ENCODE peak calls at places on chromosome 19, in six cellular contexts. K, V, N, G, H and O are unnamed samples. For H4K20me1, the result is how much of the 10 kb centered on the place peaks cover.

GRCh38 chr19:10432736-10433130 is 12.4 kb downstream of the PDE4A start:
- DNase-seq in K (no peak), V (no peak), N (no peak), G (no peak), H (no peak), O (no peak)

GRCh38 chr19:17861542-17862402 is 2.1 kb downstream of the RPL18A start:
- DNase-seq in K (no peak), V (no peak), N (no peak), G (no peak), H (no peak), O (no peak)

GRCh38 chr19:13781547-13781946 is 7.3 kb downstream of the C19orf53 start:
- DNase-seq in K (no peak), V (peak), N (peak), G (peak), H (no peak), O (peak)

GRCh38 chr19:48720251-48720612 is 707 bp upstream of the MAMSTR start:
- DNase-seq in K (no peak), V (no peak), N (no peak), G (no peak), H (no peak), O (no peak)

GRCh38 chr19:12159773-12160414 is 3.0 kb upstream of the ZNF136 start:
- DNase-seq in K (no peak), V (no peak), N (no peak), G (no peak), H (no peak), O (peak)

GRCh38 chr19:14563989-14564650 is 7.7 kb downstream of the NDUFB7 start:
- DNase-seq in K (peak), V (peak), N (no peak), G (no peak), H (no peak), O (peak)

GRCh38 chr19:53432088-53432661 is 391 bp downstream of the ZNF761 start:
- DNase-seq in K (peak), V (no peak), N (peak), G (peak), H (no peak), O (no peak)

GRCh38 chr19:11881151-11881800 is 6.3 kb upstream of the ZNF69 start:
- DNase-seq in K (peak), V (peak), N (peak), G (peak), H (peak), O (peak)

GRCh38 chr19:35860818-35861639 is 4.3 kb downstream of the KIRREL2 start:
- DNase-seq in K (no peak), V (no peak), N (no peak), G (no peak), H (no peak), O (peak)

GRCh38 chr19:33798701-33799111 is 2.0 kb downstream of the KCTD15 start:
- DNase-seq in K (no peak), V (no peak), N (peak), G (peak), H (no peak), O (no peak)

GRCh38 chr19:49776371-49776764 is 9.6 kb downstream of the AP2A1 start:
- DNase-seq in K (no peak), V (no peak), N (no peak), G (no peak), H (no peak), O (no peak)

GRCh38 chr19:11420894-11421606 is 1.9 kb upstream of the RGL3 start:
- DNase-seq in K (no peak), V (no peak), N (no peak), G (no peak), H (no peak), O (peak)

GRCh38 chr19:38547446-38547845 is 70.3 kb downstream of the MAP4K1 start:
- DNase-seq in K (peak), V (no peak), N (no peak), G (no peak), H (no peak), O (no peak)

GRCh38 chr19:27972291-27973040 is 1240.5 kb downstream of the UQCRFS1 start:
- DNase-seq in K (no peak), V (no peak), N (no peak), G (peak), H (no peak), O (no peak)

GRCh38 chr19:1221141-1221903 is 15.7 kb downstream of the STK11 start:
- DNase-seq in K (no peak), V (no peak), N (peak), G (peak), H (no peak), O (no peak)

GRCh38 chr19:22976248-22976647 is 26.7 kb downstream of the ZNF728 start:
- DNase-seq in K (no peak), V (no peak), N (no peak), G (no peak), H (no peak), O (no peak)

GRCh38 chr19:55088543-55089265 is 13.0 kb downstream of the EPS8L1 start:
- DNase-seq in K (peak), V (no peak), N (peak), G (peak), H (peak), O (peak)

GRCh38 chr19:36605101-36605838 is at the start of gene ZNF382:
- DNase-seq in K (peak), V (no peak), N (peak), G (peak), H (no peak), O (peak)

GRCh38 chr19:11452814-11453335 is 17.4 kb downstream of the PRKCSH start:
- DNase-seq in K (no peak), V (no peak), N (no peak), G (no peak), H (no peak), O (no peak)

GRCh38 chr19:262125-262524 is 29.1 kb downstream of the PLPP2 start:
- DNase-seq in K (no peak), V (no peak), N (no peak), G (no peak), H (no peak), O (no peak)

GRCh38 chr19:23056516-23056915 is 53.5 kb upstream of the ZNF728 start:
- DNase-seq in K (no peak), V (no peak), N (no peak), G (no peak), H (no peak), O (no peak)

GRCh38 chr19:31146546-31147183 is 202.6 kb downstream of the TSHZ3 start:
- DNase-seq in K (no peak), V (no peak), N (no peak), G (no peak), H (no peak), O (no peak)

GRCh38 chr19:10699650-10700335 is 1.4 kb upstream of the QTRT1 start:
- DNase-seq in K (peak), V (peak), N (peak), G (peak), H (peak), O (peak)

GRCh38 chr19:13876834-13877233 is at the start of gene NANOS3:
- DNase-seq in K (no peak), V (no peak), N (no peak), G (no peak), H (no peak), O (no peak)

GRCh38 chr19:34556500-34556899 is 74.9 kb downstream of the WTIP start:
- DNase-seq in K (peak), V (peak), N (peak), G (no peak), H (peak), O (peak)

GRCh38 chr19:52901842-52902241 is 4.4 kb upstream of the ZNF320 start:
- DNase-seq in K (no peak), V (no peak), N (no peak), G (no peak), H (no peak), O (no peak)

GRCh38 chr19:49528211-49528771 is 488 bp downstream of the RCN3 start:
- DNase-seq in K (no peak), V (no peak), N (peak), G (peak), H (no peak), O (no peak)

GRCh38 chr19:37790244-37790925 is 11.0 kb upstream of the ZNF573 start:
- DNase-seq in K (no peak), V (no peak), N (no peak), G (no peak), H (no peak), O (no peak)

GRCh38 chr19:48659768-48660167 is 13.0 kb downstream of the NTN5 start:
- DNase-seq in K (peak), V (no peak), N (no peak), G (no peak), H (no peak), O (no peak)

GRCh38 chr19:28136796-28137195 is 1076.2 kb downstream of the UQCRFS1 start:
- DNase-seq in K (no peak), V (no peak), N (no peak), G (no peak), H (no peak), O (no peak)

GRCh38 chr19:14361824-14362223 is 19.4 kb upstream of the ADGRE5 start:
- DNase-seq in K (peak), V (no peak), N (no peak), G (no peak), H (no peak), O (peak)

GRCh38 chr19:14114854-14115253 is 2.7 kb downstream of the PRKACA start:
- DNase-seq in K (peak), V (no peak), N (no peak), G (no peak), H (peak), O (peak)

GRCh38 chr19:56101095-56101494 is 20.0 kb downstream of the ZNF787 start:
- DNase-seq in K (no peak), V (no peak), N (no peak), G (no peak), H (no peak), O (no peak)

GRCh38 chr19:56097776-56098175 is 23.3 kb downstream of the ZNF787 start:
- DNase-seq in K (no peak), V (no peak), N (no peak), G (no peak), H (no peak), O (no peak)

GRCh38 chr19:56101746-56102535 is 19.2 kb downstream of the ZNF787 start:
- DNase-seq in K (no peak), V (no peak), N (no peak), G (no peak), H (no peak), O (no peak)

GRCh38 chr19:56098731-56099577 is 22.1 kb downstream of the ZNF787 start:
- DNase-seq in K (no peak), V (no peak), N (no peak), G (no peak), H (no peak), O (no peak)

GRCh38 chr19:56099638-56100539 is 21.2 kb downstream of the ZNF787 start:
- DNase-seq in K (no peak), V (no peak), N (no peak), G (no peak), H (no peak), O (no peak)
- H4K20me1 ChIP-seq in K (half or more), V (under half), N (under half), G (under half), H (under half), O (under half)

GRCh38 chr19:7928334-7928706 is 2.4 kb upstream of the CTXN1 start:
- DNase-seq in K (no peak), V (no peak), N (no peak), G (peak), H (no peak), O (no peak)
- H4K20me1 ChIP-seq in K (under half), V (under half), N (under half), G (under half), H (under half), O (under half)

GRCh38 chr19:4052114-4052992 is 14.3 kb downstream of the ZBTB7A start:
- DNase-seq in K (no peak), V (no peak), N (no peak), G (peak), H (no peak), O (no peak)

GRCh38 chr19:4054471-4055208 is 12.1 kb downstream of the ZBTB7A start:
- DNase-seq in K (no peak), V (no peak), N (no peak), G (no peak), H (no peak), O (no peak)

GRCh38 chr19:4052993-4053422 is 13.7 kb downstream of the ZBTB7A start:
- DNase-seq in K (no peak), V (no peak), N (no peak), G (no peak), H (no peak), O (no peak)

GRCh38 chr19:4053423-4054324 is 13.0 kb downstream of the ZBTB7A start:
- DNase-seq in K (no peak), V (no peak), N (no peak), G (peak), H (no peak), O (no peak)

GRCh38 chr19:4055209-4055552 is 11.5 kb downstream of the ZBTB7A start:
- DNase-seq in K (no peak), V (no peak), N (no peak), G (no peak), H (no peak), O (no peak)
- H4K20me1 ChIP-seq in K (half or more), V (under half), N (under half), G (under half), H (under half), O (under half)

DNA sequence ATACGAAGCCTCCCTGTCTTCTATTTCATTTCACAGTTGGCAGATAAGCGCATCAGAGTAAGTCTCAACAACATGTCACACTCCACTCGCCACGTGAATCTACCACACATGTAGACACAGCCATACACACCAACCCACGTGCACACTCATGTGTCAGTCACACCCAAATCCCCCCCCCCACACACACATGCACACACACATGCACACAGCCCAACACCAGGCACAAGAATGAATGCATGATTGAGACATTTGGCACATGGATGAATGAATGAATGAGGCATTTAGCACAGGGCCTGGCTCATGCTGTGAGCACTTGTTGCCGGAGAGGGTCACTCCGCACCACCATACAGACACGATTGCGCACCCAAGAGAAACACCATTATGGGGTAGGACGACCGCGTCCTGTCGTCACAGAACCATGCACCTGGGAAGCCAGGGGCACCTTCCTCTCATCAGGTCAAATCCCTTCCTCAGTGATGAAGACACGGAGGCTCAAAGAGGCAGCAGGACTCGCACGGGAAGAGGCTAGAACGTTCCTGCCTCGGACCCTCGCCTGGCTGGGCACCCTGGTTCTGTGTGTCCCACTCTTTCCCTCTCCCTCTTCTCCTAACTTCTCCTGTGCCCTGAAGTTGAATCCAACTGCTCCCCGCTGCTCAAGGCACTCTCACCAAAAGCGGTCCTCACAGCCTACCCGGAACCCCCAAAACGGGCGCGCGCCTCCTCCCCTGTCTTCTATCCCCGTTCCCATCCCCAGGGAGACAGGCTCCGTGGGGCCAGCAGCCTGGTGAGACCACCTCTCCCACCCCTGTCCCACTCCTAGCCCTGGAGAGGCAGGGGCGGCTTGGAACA is 1.4 kb downstream of the MEIS3 start:
- DNase-seq in K (no peak), V (no peak), N (no peak), G (no peak), H (no peak), O (no peak)
- H4K20me1 ChIP-seq in K (under half), V (under half), N (under half), G (under half), H (under half), O (under half)

GRCh38 chr19:58353717-58354477 is 605 bp upstream of the A1BG start:
- DNase-seq in K (no peak), V (no peak), N (no peak), G (no peak), H (no peak), O (no peak)
- H4K20me1 ChIP-seq in K (under half), V (under half), N (under half), G (under half), H (under half), O (under half)

GRCh38 chr19:16175954-16176353 is 2.6 kb upstream of the CIB3 start:
- DNase-seq in K (no peak), V (no peak), N (no peak), G (no peak), H (peak), O (no peak)
- H4K20me1 ChIP-seq in K (under half), V (under half), N (under half), G (under half), H (under half), O (under half)

DNA sequence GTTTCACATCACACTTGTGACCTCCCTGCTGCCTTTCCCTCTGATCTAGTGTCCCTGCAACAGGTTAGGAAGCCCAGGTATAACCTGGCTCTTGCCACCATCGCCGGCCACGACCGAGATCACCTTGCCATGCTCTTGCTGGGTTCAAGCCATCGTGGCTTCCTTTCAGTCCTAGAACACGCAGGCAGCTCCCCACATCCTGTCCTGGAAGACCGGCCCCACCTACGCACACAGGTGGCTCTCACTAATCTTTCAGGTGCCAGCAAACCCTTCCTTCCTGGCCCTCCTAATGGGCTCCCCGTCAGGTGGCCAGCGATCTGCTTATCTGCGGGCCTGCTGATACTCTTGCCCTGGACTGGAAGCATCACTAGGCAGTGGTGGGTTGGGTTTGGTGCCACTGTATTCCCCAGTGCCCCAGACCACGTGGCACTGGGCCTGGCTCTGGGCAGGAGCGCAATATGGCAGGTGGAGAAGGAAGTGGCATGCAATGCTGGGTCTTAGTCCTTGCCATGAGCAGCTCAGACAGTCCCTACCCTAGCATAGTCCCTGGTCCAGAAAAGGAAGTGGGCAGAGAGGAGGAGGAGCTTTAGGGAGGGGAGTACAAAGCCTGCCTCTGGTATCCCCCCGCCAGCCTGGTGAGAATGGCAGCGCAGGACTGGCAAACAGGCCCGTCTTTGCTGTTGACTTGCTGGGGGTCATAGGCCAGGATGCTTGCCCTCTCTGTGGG is 11.8 kb downstream of the PPP1R37 start:
- DNase-seq in K (no peak), V (no peak), N (no peak), G (no peak), H (peak), O (no peak)
- H4K20me1 ChIP-seq in K (under half), V (under half), N (under half), G (under half), H (under half), O (under half)

DNA sequence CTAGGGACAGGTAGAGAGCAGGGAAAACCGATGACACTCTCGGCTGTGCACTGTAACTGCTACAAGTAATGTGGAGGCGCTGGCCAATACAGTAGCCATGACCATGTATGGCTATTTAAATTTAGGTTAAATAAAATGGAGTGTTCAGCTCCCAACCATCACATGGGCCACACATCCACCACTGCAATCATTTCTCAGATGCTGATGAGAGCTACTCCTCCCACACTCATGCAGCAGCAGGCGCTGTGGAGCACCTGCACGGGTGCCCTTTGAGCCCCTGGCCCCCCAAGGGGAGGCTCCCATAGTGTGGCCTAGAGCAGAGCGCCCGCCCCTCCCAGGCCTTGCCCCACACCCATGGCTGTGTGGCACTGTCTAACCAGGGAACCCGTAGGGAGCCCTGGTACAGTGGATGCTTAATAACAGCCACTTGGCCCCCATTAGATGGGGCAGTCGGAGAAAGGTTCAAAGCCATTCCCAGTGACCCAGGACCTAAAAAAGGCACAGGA is 6.0 kb downstream of the ACP4 start:
- DNase-seq in K (peak), V (no peak), N (no peak), G (no peak), H (no peak), O (no peak)
- H4K20me1 ChIP-seq in K (half or more), V (under half), N (under half), G (under half), H (under half), O (under half)

GRCh38 chr19:2329528-2329927 is 1.0 kb downstream of the SPPL2B start:
- DNase-seq in K (no peak), V (no peak), N (no peak), G (no peak), H (no peak), O (no peak)

GRCh38 chr19:2328401-2329161 is at the start of the genes LSM7 and SPPL2B:
- DNase-seq in K (peak), V (peak), N (peak), G (peak), H (peak), O (peak)

GRCh38 chr19:2327773-2328400 is 499 bp downstream of the LSM7 start:
- DNase-seq in K (peak), V (peak), N (peak), G (peak), H (peak), O (peak)

GRCh38 chr19:2330255-2330631 is 1.8 kb downstream of the SPPL2B start:
- DNase-seq in K (no peak), V (no peak), N (no peak), G (no peak), H (no peak), O (no peak)

DNA sequence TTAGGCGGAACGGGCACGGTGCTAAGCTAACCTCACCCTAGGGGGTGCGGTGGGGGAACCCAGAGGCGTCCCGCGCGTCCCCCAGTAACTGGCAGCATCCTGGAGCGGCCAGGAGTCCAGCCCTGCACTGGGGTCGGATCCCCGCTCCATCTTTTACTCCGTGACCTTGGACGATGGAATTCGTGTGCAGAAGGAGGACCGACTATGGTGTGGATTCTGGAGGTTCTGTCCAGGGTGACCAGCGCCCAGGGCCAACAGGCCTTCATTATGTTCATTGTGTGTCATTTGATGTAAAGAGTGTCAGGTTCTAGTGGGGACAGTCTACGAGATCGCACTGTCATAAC is 650 bp downstream of the SPPL2B start:
- DNase-seq in K (peak), V (no peak), N (no peak), G (no peak), H (no peak), O (no peak)
- H4K20me1 ChIP-seq in K (under half), V (under half), N (under half), G (under half), H (under half), O (under half)

GRCh38 chr19:32354345-32354744 is 8.9 kb downstream of the ZNF507 start:
- DNase-seq in K (no peak), V (no peak), N (no peak), G (no peak), H (no peak), O (no peak)
- H4K20me1 ChIP-seq in K (under half), V (under half), N (under half), G (under half), H (under half), O (under half)